ENCODE peak calls at places on chromosomes 11 and 22, in four cellular contexts. W is endothelial cell of umbilical vein, O is esophagus muscularis mucosa, Q is adrenal gland. J is an unnamed sample.
A peak's percentile ranks its signal among the peaks of the same experiment; 100 is the strongest.

GRCh38 chr11:67006029-67006884 is 16.7 kb upstream of the SYT12 start:
- DNase-seq in Q (no peak), O (no peak), W (no peak), J (no peak)

GRCh38 chr22:37274380-37274862 is 7.9 kb upstream of the CYTH4 start:
- DNase-seq in Q (no peak), O (no peak), W (no peak), J (peak; percentile 61)

GRCh38 chr11:1628506-1629325 is 859 bp upstream of the KRTAP5-5 start:
- DNase-seq in W (peak; percentile 34), O (no peak), Q (peak; percentile 53), J (no peak)

GRCh38 chr11:115696472-115697011 is 192.3 kb upstream of the CADM1 start:
- DNase-seq in W (no peak), Q (no peak), O (no peak), J (no peak)

GRCh38 chr11:107653077-107653476 is 58.8 kb downstream of the SLN start:
- DNase-seq in W (no peak), O (no peak), Q (no peak), J (no peak)

GRCh38 chr11:122097419-122098001 is 18.5 kb downstream of the BLID start:
- DNase-seq in W (no peak), O (no peak), Q (no peak), J (no peak)

GRCh38 chr11:125517116-125517804 is 21.2 kb upstream of the FEZ1 start:
- DNase-seq in Q (peak; percentile 20), O (no peak), W (peak; percentile 45), J (no peak)

GRCh38 chr11:3164540-3165151 is 464 bp downstream of the OSBPL5 start:
- DNase-seq in W (peak; percentile 31), O (no peak), Q (no peak), J (no peak)

GRCh38 chr11:1482581-1483444 is 3.8 kb downstream of the MOB2 start:
- DNase-seq in O (no peak), Q (no peak), W (no peak), J (peak; percentile 13)

GRCh38 chr22:30781271-30781875 is 86.7 kb downstream of the OSBP2 start:
- DNase-seq in O (no peak), Q (no peak), W (no peak), J (no peak)

GRCh38 chr22:45507798-45508197 is 5.1 kb downstream of the FBLN1 start:
- DNase-seq in Q (no peak), W (no peak), O (no peak), J (no peak)

GRCh38 chr22:37018086-37018814 is 997 bp downstream of the TST start:
- DNase-seq in W (no peak), O (no peak), Q (no peak), J (no peak)

GRCh38 chr22:43152355-43153071 is 1.2 kb downstream of the TSPO start:
- DNase-seq in W (peak; percentile 67), O (no peak), Q (peak; percentile 64), J (peak; percentile 71)

GRCh38 chr11:111734383-111735261 is 31.6 kb downstream of the PPP2R1B start:
- DNase-seq in Q (no peak), O (no peak), W (peak; percentile 30), J (no peak)

GRCh38 chr22:30609260-30610185 is 2.5 kb downstream of the TCN2 start:
- DNase-seq in O (no peak), Q (peak; percentile 62), W (peak; percentile 82), J (peak; percentile 42)

GRCh38 chr22:50085211-50085999 is at the start of gene MLC1:
- DNase-seq in W (no peak), Q (no peak), O (no peak), J (no peak)

GRCh38 chr22:32803020-32803758 is 1.7 kb downstream of the TIMP3 start:
- DNase-seq in W (no peak), O (no peak), Q (no peak), J (peak; percentile 36)

GRCh38 chr22:27698830-27699229 is 102.7 kb downstream of the MN1 start:
- DNase-seq in W (no peak), O (no peak), Q (no peak), J (no peak)

GRCh38 chr11:77375114-77375513 is 73.6 kb upstream of the GDPD4 start:
- DNase-seq in W (no peak), Q (no peak), O (no peak), J (no peak)

GRCh38 chr11:119342362-119343130 is 1.9 kb upstream of the C1QTNF5 start:
- DNase-seq in O (no peak), W (no peak), Q (no peak), J (no peak)

GRCh38 chr11:110901441-110901840 is 189.2 kb upstream of the ARHGAP20 start:
- DNase-seq in W (no peak), O (no peak), Q (no peak), J (no peak)

GRCh38 chr11:28146123-28146751 is 38.0 kb downstream of the METTL15 start:
- DNase-seq in O (no peak), Q (no peak), W (peak; percentile 87), J (no peak)

GRCh38 chr11:85831050-85831449 is 20.1 kb upstream of the SYTL2 start:
- DNase-seq in O (no peak), Q (no peak), W (no peak), J (no peak)

GRCh38 chr11:114044042-114044871 is 15.3 kb upstream of the ZBTB16 start:
- DNase-seq in Q (no peak), O (no peak), W (peak; percentile 85), J (no peak)

GRCh38 chr11:3738241-3738640 is 59.1 kb downstream of the NUP98 start:
- DNase-seq in Q (no peak), W (no peak), O (no peak), J (no peak)

GRCh38 chr11:44176541-44177213 is 81.2 kb downstream of the EXT2 start:
- DNase-seq in Q (no peak), O (no peak), W (no peak), J (no peak)
- TF ChIP-seq CTCF in Q (no peak), O (no peak), W (no peak), J (no peak)

GRCh38 chr11:63813035-63813562 is at the start of gene SPINDOC:
- DNase-seq in W (peak; percentile 61), Q (peak; percentile 84), O (peak; percentile 93), J (peak; percentile 81)

GRCh38 chr11:63814383-63814736 is 1.1 kb downstream of the SPINDOC start:
- DNase-seq in Q (no peak), O (no peak), W (peak; percentile 25), J (no peak)

GRCh38 chr11:63816732-63817131 is 3.5 kb downstream of the SPINDOC start:
- DNase-seq in O (no peak), W (no peak), Q (no peak), J (no peak)

GRCh38 chr11:63811522-63811921 is 1.7 kb upstream of the SPINDOC start:
- DNase-seq in W (no peak), O (no peak), Q (no peak), J (no peak)

GRCh38 chr11:63813563-63814382 is 517 bp downstream of the SPINDOC start:
- DNase-seq in W (peak; percentile 49), Q (peak; percentile 56), O (no peak), J (peak; percentile 51)
- TF ChIP-seq POLR2A in W (no peak), Q (no peak), O (no peak), J (no peak)

DNA sequence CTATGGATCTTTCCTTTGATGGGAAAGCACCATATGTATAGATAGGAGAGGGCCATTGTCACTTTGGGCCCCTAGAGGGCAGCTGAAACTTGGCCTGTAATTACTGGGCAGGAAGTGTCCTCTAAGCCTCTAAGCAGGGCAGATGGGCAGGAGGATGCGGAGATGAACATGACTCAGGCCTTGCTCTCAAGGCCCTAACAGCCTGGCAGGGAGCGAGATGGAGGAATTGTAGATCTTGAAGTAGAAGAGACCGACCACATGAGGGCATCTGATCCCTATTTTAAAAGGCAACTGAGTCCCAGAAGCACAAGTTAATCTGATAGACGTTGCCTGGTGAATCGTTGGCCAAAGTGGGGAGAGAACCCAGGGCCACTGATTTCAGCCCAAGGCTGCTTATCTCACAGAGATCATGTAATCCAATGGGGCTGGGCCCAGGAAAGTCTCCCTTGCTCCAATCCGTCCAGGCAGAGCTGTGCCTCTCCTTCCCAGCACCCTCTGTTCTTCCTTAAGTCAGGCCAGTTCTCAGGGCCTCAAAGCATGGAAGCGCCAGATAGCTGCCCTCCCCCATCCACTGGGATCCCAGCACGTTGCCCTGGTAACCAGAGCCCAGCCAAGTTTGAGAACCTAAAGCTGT is 2.5 kb upstream of the SEPTIN3 start:
- DNase-seq in O (no peak), W (peak; percentile 72), Q (peak; percentile 75), J (no peak)
- TF ChIP-seq CTCF in O (peak; percentile 18), W (peak; percentile 34), Q (peak; percentile 43), J (peak; percentile 47)

DNA sequence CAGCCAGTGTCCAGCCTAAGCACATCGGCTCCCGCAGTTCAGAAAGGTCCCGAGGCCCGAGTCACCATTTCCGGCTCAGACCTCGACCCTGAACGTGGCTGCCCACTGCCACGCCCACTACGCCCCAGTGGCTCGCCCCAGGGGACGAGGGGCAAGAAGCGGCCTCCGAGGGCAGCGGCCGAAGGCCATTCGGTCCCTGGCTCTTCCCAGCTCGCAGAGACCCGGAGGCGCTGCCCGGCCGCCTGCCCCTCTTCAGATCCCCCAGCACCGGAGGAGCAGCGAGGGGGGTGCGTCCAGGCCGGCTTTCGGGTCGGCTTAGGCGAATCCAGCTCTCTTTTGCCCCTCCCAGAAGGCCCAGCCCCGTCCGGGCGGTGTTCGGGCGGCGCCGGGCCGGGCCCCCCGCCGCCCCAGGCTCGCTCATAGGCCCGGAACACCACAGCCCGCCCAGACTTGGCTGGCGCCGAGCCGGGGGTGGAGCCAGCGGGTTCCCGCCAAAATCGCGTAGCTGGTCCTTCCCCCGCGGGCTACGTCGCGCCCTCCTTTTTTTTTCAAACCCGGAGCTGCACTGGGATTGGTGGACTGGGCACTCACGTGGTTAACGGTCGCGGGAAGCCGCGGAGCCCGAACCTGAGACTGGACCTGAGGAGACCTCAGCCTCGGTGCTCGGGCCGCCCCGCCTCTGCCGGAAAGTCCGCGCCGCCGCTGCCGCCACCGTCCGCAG is at the start of gene WEE1:
- DNase-seq in Q (peak; percentile 99), W (peak; percentile 99), O (peak; percentile 100), J (peak; percentile 99)
- TF ChIP-seq POLR2A in Q (peak; percentile 54), W (peak; percentile 50), O (peak; percentile 80), J (peak; percentile 92)

DNA sequence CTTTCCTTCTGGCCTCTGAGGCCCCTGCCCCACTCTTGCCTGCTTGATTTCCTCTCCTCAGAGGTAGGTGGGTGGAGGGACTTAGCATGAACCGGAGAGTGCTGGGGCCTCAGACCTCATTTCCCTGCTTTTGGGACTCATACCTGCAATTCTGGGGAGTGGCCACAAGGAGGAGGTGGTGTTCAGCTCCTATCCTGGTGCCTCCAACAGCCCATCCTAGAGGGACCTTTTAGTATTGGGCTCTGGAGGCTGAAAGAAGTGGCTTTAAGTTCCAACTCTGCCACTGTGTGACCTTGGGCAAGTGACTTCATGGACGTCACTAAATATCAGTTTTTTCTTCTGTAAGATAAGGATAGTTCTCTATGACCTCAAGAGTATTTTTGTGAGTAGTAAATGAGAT is 98.6 kb downstream of the KIAA1671 start:
- DNase-seq in O (no peak), W (no peak), Q (no peak), J (no peak)
- TF ChIP-seq CTCF in O (no peak), W (peak; percentile 47), Q (peak; percentile 35), J (peak; percentile 7)

DNA sequence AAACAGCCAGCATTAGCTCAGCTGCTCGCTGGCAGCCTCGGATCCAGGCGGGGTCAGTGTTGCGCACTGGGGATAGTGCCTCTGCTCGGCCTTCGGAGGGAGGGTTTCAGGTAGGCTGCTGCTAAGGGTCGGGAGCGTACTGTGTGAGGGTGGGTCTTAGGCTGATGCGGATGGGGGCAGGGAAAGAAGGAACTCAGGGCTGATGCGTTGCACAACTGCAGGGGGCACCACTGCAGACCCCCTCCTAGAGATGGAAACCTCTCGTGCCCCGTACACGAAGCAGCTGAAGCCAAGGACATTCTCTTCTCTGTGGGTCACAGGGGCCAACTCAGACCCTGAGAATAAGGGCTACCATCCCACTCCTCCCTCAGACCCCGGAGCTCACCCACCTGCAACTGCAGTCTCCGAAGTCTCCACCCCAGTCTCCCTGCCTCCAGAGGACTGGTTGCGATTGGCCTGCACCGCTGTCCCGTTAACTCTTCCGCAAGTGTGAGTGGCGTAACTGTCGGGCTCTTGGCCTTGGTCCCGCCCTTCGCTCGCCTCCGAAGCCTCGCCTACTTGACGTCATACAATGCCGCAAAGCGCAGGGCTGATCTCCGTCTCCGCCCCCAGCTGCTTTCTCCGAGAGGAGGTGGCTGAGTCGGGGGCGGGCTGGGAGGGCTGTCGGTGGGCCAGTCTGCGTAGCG is at the start of gene KBTBD3:
- DNase-seq in O (peak; percentile 99), Q (peak; percentile 99), W (peak; percentile 100), J (peak; percentile 99)
- TF ChIP-seq POLR2A in O (peak; percentile 83), Q (peak; percentile 94), W (peak; percentile 28), J (peak; percentile 71)